ENCODE peak calls at places on chromosomes 3 and 15, in ten cellular contexts. W is activated naive CD4-positive, alpha-beta T cell; I is non-pigmented ciliary epithelial cell; Q is NCI-H1436; E is B cell; H is naive B cell; B is breast epithelium; M is right cardiac atrium; C is MCF 10A; T is activated CD8-positive, alpha-beta memory T cell treated with anti-CD3 and anti-CD28 coated beads for 4 hours. R is an unnamed sample.

GRCh38 chr3:33218446-33219174 is at the start of gene SUSD5:
- DNase-seq in W (no peak), I (no peak), Q (peak), E (no peak), H (no peak), B (no peak), M (peak), C (peak), T (no peak), R (no peak)

GRCh38 chr3:171813897-171814460 is 3.7 kb upstream of the PLD1 start:
- DNase-seq in W (no peak), I (no peak), Q (no peak), E (no peak), H (no peak), B (no peak), M (no peak), C (no peak), T (no peak), R (peak)

GRCh38 chr15:69305204-69305931 is 6.7 kb downstream of the PAQR5 start:
- DNase-seq in W (no peak), I (peak), Q (no peak), E (no peak), H (no peak), B (no peak), M (no peak), C (peak), T (no peak), R (peak)

GRCh38 chr3:30443756-30444673 is 162.4 kb upstream of the TGFBR2 start:
- DNase-seq in W (no peak), I (no peak), Q (no peak), E (no peak), H (no peak), B (no peak), M (no peak), C (no peak), T (no peak), R (no peak)

GRCh38 chr3:78872195-78872594 is 895.6 kb downstream of the ROBO1 start:
- DNase-seq in W (no peak), I (peak), Q (no peak), E (no peak), H (no peak), B (no peak), M (no peak), C (no peak), T (no peak), R (no peak)

GRCh38 chr15:43168192-43169107 is 16.8 kb upstream of the CCNDBP1 start:
- DNase-seq in W (no peak), I (peak), Q (no peak), E (no peak), H (no peak), B (no peak), M (no peak), C (peak), T (no peak), R (no peak)

GRCh38 chr15:90174140-90174891 is 26.8 kb upstream of the SEMA4B start:
- DNase-seq in W (no peak), I (no peak), Q (no peak), E (no peak), H (no peak), B (peak), M (peak), C (peak), T (no peak), R (no peak)

GRCh38 chr3:194738254-194739093 is 52.8 kb downstream of the FAM43A start:
- DNase-seq in W (no peak), I (no peak), Q (no peak), E (no peak), H (no peak), B (no peak), M (peak), C (peak), T (no peak), R (no peak)

GRCh38 chr3:25478358-25478757 is 50.3 kb downstream of the RARB start:
- DNase-seq in W (no peak), I (no peak), Q (no peak), E (no peak), H (no peak), B (no peak), M (no peak), C (no peak), T (no peak), R (no peak)